ENCODE peak calls at places on chromosome 15, in six cellular contexts. O is naive thymus-derived CD4-positive, alpha-beta T cell; V is stimulated activated CD4-positive, alpha-beta T cell treated with anti-CD3 and anti-CD28 coated beads, Interleukin-12 subunit alpha, Interleukin-12 subunit beta, amount 100 ng/mL, for 4 hours; A is non-pigmented ciliary epithelial cell; D is foreskin fibroblast; Z is GM18507. M is an unnamed sample.

GRCh38 chr15:41832875-41833274 is 5.0 kb downstream of the JMJD7 start:
- DNase-seq in O (no peak), A (no peak), Z (no peak), V (no peak), D (no peak), M (no peak)

GRCh38 chr15:32651229-32651837 is 9.8 kb downstream of the SCG5 start:
- DNase-seq in D (peak), A (no peak), Z (peak), V (peak), O (no peak), M (peak)

GRCh38 chr15:68972201-68973065 is 42.1 kb upstream of the NOX5 start:
- DNase-seq in O (no peak), Z (no peak), A (no peak), D (no peak), V (no peak), M (no peak)

GRCh38 chr15:101277943-101278564 is 769 bp upstream of the SELENOS start:
- DNase-seq in V (no peak), A (no peak), D (peak), Z (no peak), O (no peak), M (no peak)

GRCh38 chr15:81280696-81281095 is 43.2 kb downstream of the STARD5 start:
- DNase-seq in A (no peak), Z (no peak), D (no peak), V (no peak), O (no peak), M (peak)

GRCh38 chr15:81222007-81222406 is 25.3 kb downstream of the IL16 start:
- DNase-seq in Z (no peak), O (no peak), D (no peak), A (no peak), V (no peak), M (no peak)

GRCh38 chr15:99433757-99434211 is 132.0 kb upstream of the MEF2A start:
- DNase-seq in Z (no peak), D (no peak), V (no peak), O (no peak), A (no peak), M (no peak)

GRCh38 chr15:89673162-89673506 is 6.0 kb downstream of the PLIN1 start:
- DNase-seq in O (no peak), V (peak), Z (no peak), A (no peak), D (no peak), M (peak)

GRCh38 chr15:80550910-80551265 is 144.2 kb upstream of the ABHD17C start:
- DNase-seq in D (peak), O (no peak), Z (no peak), V (no peak), A (peak), M (no peak)

GRCh38 chr15:96142498-96142897 is 188.0 kb upstream of the NR2F2 start:
- DNase-seq in A (no peak), D (no peak), O (no peak), V (no peak), Z (no peak), M (no peak)

GRCh38 chr15:82647045-82647834 is at the start of gene CPEB1:
- DNase-seq in A (no peak), O (peak), Z (no peak), D (peak), V (peak), M (peak)

GRCh38 chr15:57259511-57260143 is 116.7 kb upstream of the CGNL1 start:
- DNase-seq in O (no peak), A (no peak), Z (no peak), D (no peak), V (no peak), M (peak)

GRCh38 chr15:74889390-74889881 is 406 bp upstream of the MPI start:
- DNase-seq in V (no peak), D (peak), O (no peak), A (no peak), Z (no peak), M (no peak)

GRCh38 chr15:49225572-49226281 is 55.7 kb downstream of the GALK2 start:
- DNase-seq in Z (no peak), A (no peak), O (no peak), D (peak), V (no peak), M (peak)

GRCh38 chr15:69074843-69075224 is 60.3 kb downstream of the NOX5 start:
- DNase-seq in D (no peak), V (no peak), A (no peak), Z (no peak), O (no peak), M (peak)

GRCh38 chr15:66912001-66912400 is 153.4 kb upstream of the SMAD3 start:
- DNase-seq in Z (no peak), O (no peak), V (no peak), D (no peak), A (no peak), M (no peak)

GRCh38 chr15:59689626-59690236 is 611 bp upstream of the BNIP2 start:
- DNase-seq in V (peak), A (no peak), O (peak), Z (no peak), D (peak), M (peak)

GRCh38 chr15:68431792-68432401 is at the start of gene ITGA11:
- DNase-seq in V (no peak), A (no peak), Z (peak), D (peak), O (no peak), M (peak)

GRCh38 chr15:78895411-78895810 is 22.7 kb downstream of the MORF4L1 start:
- DNase-seq in V (no peak), Z (no peak), A (no peak), O (no peak), D (no peak), M (no peak)

GRCh38 chr15:26983822-26984221 is 12.8 kb downstream of the GABRG3 start:
- DNase-seq in D (no peak), V (no peak), O (no peak), A (no peak), Z (no peak), M (no peak)

M was measured in A673.